ENCODE peak calls at places on chromosomes 5 and 9, in four cellular contexts. I is NCI-H345, Q is T-helper 17 cell, C is GM23248. R is an unnamed sample.

GRCh38 chr5:111408817-111409216 is 103.5 kb downstream of the STARD4 start:
- DNase-seq in I (no peak), Q (no peak), C (no peak), R (no peak)

GRCh38 chr9:109912082-109912581 is 132.1 kb downstream of the PALM2AKAP2 start:
- DNase-seq in I (no peak), Q (no peak), C (peak), R (no peak)

GRCh38 chr9:126623667-126624452 is 10.1 kb downstream of the LMX1B start:
- DNase-seq in I (no peak), Q (no peak), C (no peak), R (no peak)

GRCh38 chr5:134430001-134430569 is 18.4 kb upstream of the CDKN2AIPNL start:
- DNase-seq in I (no peak), Q (no peak), C (no peak), R (no peak)

GRCh38 chr5:143955140-143955539 is 143.2 kb downstream of the HMHB1 start:
- DNase-seq in I (no peak), Q (no peak), C (peak), R (no peak)

GRCh38 chr5:124745367-124746251 is 830 bp downstream of the ZNF608 start:
- DNase-seq in I (peak), Q (no peak), C (peak), R (peak)

GRCh38 chr5:76819851-76820280 is 1.0 kb downstream of the F2RL1 start:
- DNase-seq in I (no peak), Q (no peak), C (no peak), R (no peak)

GRCh38 chr9:79185866-79186265 is 385.9 kb upstream of the TLE4 start:
- DNase-seq in I (no peak), Q (no peak), C (peak), R (no peak)

GRCh38 chr5:129857124-129857523 is 47.1 kb upstream of the CHSY3 start:
- DNase-seq in I (no peak), Q (no peak), C (no peak), R (no peak)

GRCh38 chr9:4306066-4306787 is 6.4 kb upstream of the GLIS3 start:
- DNase-seq in I (no peak), Q (no peak), C (peak), R (no peak)

GRCh38 chr5:172868924-172869565 is 35.0 kb downstream of the ERGIC1 start:
- DNase-seq in I (no peak), Q (no peak), C (peak), R (no peak)

GRCh38 chr5:107671742-107672211 is 1.0 kb upstream of the EFNA5 start:
- DNase-seq in I (peak), Q (no peak), C (peak), R (peak)

GRCh38 chr5:72634444-72634843 is 127.2 kb upstream of the ZNF366 start:
- DNase-seq in I (no peak), Q (no peak), C (peak), R (no peak)

GRCh38 chr5:179264053-179264540 is 81.2 kb downstream of the ADAMTS2 start:
- DNase-seq in I (no peak), Q (no peak), C (no peak), R (no peak)

GRCh38 chr9:99489043-99489378 is 266.9 kb downstream of the SEC61B start:
- DNase-seq in I (no peak), Q (no peak), C (peak), R (no peak)

GRCh38 chr5:147101654-147102053 is 133.2 kb upstream of the STK32A start:
- DNase-seq in I (no peak), Q (no peak), C (peak), R (no peak)

GRCh38 chr5:141756196-141756595 is 74.2 kb upstream of the ARAP3 start:
- DNase-seq in I (no peak), Q (no peak), C (no peak), R (no peak)

GRCh38 chr9:72382405-72382804 is 17.4 kb upstream of the ZFAND5 start:
- DNase-seq in I (no peak), Q (no peak), C (peak), R (no peak)

GRCh38 chr5:27810458-27810857 is 772.1 kb upstream of the CDH9 start:
- DNase-seq in I (no peak), Q (no peak), C (no peak), R (no peak)

GRCh38 chr9:12426198-12426864 is 266.9 kb upstream of the TYRP1 start:
- DNase-seq in I (peak), Q (no peak), C (peak), R (peak)

GRCh38 chr9:102521097-102521755 is 473.9 kb upstream of the CYLC2 start:
- DNase-seq in I (no peak), Q (no peak), C (no peak), R (no peak)

GRCh38 chr5:86546050-86546449 is 71.7 kb upstream of the COX7C start:
- DNase-seq in I (no peak), Q (no peak), C (no peak), R (no peak)

GRCh38 chr9:16628421-16628820 is 242.0 kb downstream of the BNC2 start:
- DNase-seq in I (no peak), Q (no peak), C (peak), R (no peak)

GRCh38 chr9:121098567-121099198 is 23.9 kb downstream of the CNTRL start:
- DNase-seq in I (no peak), Q (no peak), C (no peak), R (no peak)

GRCh38 chr5:169268019-169268418 is 32.9 kb downstream of the SLIT3 start:
- DNase-seq in I (no peak), Q (no peak), C (peak), R (no peak)

GRCh38 chr9:90107021-90107771 is 502.4 kb downstream of the GADD45G start:
- DNase-seq in I (peak), Q (no peak), C (peak), R (peak)

R was measured in NCI-H748 treated with DMSO at 0.1 percent for 48 hours.